ENCODE peak calls at places on chromosomes 4 and X, in seven cellular contexts. D is PC-9, P is heart left ventricle, U is left ventricle myocardium inferior, X is sigmoid colon, L is keratinocyte, Q is BE2C. E is an unnamed sample. For H3K36me3, the result is how much of the 10 kb centered on the place peaks cover.

GRCh38 chrX:1546601-1547275 is 9.8 kb upstream of the P2RY8 start:
- DNase-seq in P (peak), L (no peak), Q (no peak), D (no peak), X (peak), U (peak), E (no peak)

GRCh38 chr4:119735136-119735770 is 106.6 kb upstream of the PDE5A start:
- DNase-seq in U (no peak), L (no peak), X (no peak), P (no peak), D (peak), Q (no peak), E (no peak)

GRCh38 chr4:71553605-71554004 is 214.8 kb downstream of the SLC4A4 start:
- DNase-seq in P (no peak), X (no peak), D (no peak), U (no peak), L (no peak), Q (no peak), E (no peak)

GRCh38 chr4:186592450-186592849 is 37.1 kb upstream of the MTNR1A start:
- DNase-seq in D (no peak), L (no peak), P (no peak), X (no peak), U (no peak), Q (no peak), E (no peak)

GRCh38 chrX:125710403-125711062 is 390.9 kb downstream of the TEX13C start:
- DNase-seq in U (no peak), L (no peak), X (no peak), P (no peak), D (no peak), Q (no peak), E (no peak)

GRCh38 chr4:121698119-121698732 is 1.4 kb upstream of the ANXA5 start:
- DNase-seq in U (peak), P (peak), Q (no peak), L (no peak), X (no peak), D (no peak), E (no peak)

GRCh38 chrX:10615931-10616780 is 4.2 kb downstream of the MID1 start:
- DNase-seq in U (no peak), X (peak), Q (peak), D (peak), P (peak), L (no peak), E (no peak)

GRCh38 chr4:155900402-155900801 is 3.1 kb upstream of the TDO2 start:
- DNase-seq in P (no peak), U (no peak), X (no peak), L (no peak), Q (no peak), D (no peak), E (no peak)

GRCh38 chr4:124459196-124459921 is 253.2 kb downstream of the ANKRD50 start:
- DNase-seq in X (no peak), P (no peak), L (no peak), Q (no peak), D (no peak), U (no peak), E (no peak)

GRCh38 chr4:124464836-124465235 is 247.7 kb downstream of the ANKRD50 start:
- DNase-seq in D (no peak), L (no peak), Q (no peak), U (no peak), X (no peak), P (no peak), E (no peak)

GRCh38 chr4:124462954-124463828 is 249.3 kb downstream of the ANKRD50 start:
- DNase-seq in X (no peak), Q (no peak), U (no peak), D (no peak), P (no peak), L (no peak), E (no peak)

GRCh38 chr4:124455671-124456070 is 256.9 kb downstream of the ANKRD50 start:
- DNase-seq in D (no peak), Q (no peak), U (no peak), X (no peak), L (no peak), P (no peak), E (no peak)

DNA sequence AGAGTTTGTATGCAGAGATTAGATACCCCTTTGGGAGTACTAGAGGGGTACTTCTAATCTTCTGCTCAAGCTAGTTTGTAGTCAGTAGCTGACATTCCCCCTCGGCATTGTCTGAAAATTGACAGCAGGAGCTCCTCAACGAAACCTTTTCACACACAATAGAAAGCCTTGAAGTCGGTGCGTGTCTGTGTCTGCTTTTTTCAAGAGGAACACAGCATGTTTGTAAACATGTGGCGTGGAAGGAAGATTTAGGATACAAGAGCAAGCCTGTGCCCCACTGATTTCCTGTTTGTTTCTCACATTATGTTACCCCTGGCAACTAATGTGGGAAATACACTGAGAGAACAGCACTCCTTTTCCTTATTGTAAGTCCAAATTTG is 252.6 kb downstream of the ANKRD50 start:
- DNase-seq in D (no peak), P (no peak), L (no peak), U (no peak), Q (no peak), X (no peak), E (no peak)
- H3K4me3 ChIP-seq in D (no peak), P (no peak), L (no peak), U (peak), Q (no peak), X (no peak), E (no peak)

DNA sequence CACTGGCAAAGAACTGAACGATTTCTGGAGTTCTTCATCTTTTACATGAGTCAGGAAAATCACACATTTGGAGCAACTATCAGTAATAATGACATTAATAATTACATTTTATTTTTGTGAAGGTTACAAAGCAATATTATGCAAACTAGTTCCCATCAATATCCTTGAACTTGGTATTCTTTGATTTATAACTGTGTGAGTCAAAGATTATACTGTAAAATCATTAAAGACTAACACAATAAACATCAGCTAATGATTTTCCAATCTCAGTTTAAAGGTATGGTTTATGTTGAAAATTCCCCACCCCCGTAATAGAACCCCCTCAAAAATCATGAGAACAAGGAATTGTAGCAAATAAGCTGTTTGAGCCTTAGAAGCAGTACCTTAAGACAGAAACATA is 22.1 kb upstream of the SH3D19 start:
- DNase-seq in U (no peak), D (no peak), L (no peak), P (no peak), X (no peak), Q (no peak), E (no peak)
- H3K36me3 ChIP-seq in U (under half), D (under half), L (under half), P (under half), X (under half), Q (under half), E (under half)

GRCh38 chr4:971670-972500 is 1.5 kb downstream of the DGKQ start:
- DNase-seq in Q (no peak), U (no peak), L (no peak), P (no peak), D (no peak), X (no peak), E (peak)
- H3K4me3 ChIP-seq in Q (no peak), U (peak), L (peak), P (peak), D (peak), X (peak), E (peak)

DNA sequence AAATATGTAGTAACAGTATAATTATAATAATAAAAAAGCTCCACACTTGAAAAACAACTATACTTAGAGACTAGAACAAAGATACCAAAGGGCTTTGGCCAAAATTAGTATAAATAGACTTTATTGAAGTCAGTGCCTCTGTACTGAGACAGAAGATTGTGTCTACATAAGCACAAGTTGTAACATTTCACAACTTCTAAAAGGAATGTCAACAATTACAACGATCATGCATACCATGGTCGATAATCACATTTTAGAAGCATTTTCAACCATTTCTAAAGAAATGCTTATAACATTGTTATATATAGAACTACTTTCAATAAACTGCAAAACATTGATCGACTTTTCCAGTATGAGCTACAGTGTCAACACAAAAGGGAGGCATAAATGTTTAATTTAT is 57.0 kb downstream of the DHX15 start:
- DNase-seq in X (no peak), L (no peak), Q (no peak), U (no peak), P (no peak), D (no peak), E (no peak)
- H3K36me3 ChIP-seq in X (under half), L (under half), Q (half or more), U (half or more), P (under half), D (under half), E (under half)

DNA sequence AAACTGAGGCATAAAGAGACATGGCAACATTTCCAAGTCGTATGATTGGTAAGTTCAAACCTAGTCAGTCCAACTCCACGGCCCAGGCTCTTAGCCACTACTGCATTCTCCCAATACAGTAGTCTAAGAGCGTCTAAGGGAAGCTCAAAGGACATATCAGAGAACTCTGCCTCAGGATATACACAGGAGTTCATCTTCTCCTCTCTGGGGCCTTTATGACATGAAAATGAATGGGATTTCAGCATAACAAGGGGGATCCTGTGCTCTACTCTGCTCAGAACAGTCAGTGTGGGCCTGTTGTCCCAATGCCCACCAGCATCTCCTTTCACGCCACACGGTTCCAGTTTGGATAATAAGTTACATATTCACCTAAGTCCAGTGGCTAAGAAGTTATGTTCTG is 4.2 kb downstream of the GASK1B start:
- DNase-seq in L (no peak), U (no peak), X (no peak), Q (no peak), P (no peak), D (no peak), E (no peak)
- H3K4me3 ChIP-seq in L (no peak), U (peak), X (peak), Q (no peak), P (peak), D (no peak), E (no peak)

DNA sequence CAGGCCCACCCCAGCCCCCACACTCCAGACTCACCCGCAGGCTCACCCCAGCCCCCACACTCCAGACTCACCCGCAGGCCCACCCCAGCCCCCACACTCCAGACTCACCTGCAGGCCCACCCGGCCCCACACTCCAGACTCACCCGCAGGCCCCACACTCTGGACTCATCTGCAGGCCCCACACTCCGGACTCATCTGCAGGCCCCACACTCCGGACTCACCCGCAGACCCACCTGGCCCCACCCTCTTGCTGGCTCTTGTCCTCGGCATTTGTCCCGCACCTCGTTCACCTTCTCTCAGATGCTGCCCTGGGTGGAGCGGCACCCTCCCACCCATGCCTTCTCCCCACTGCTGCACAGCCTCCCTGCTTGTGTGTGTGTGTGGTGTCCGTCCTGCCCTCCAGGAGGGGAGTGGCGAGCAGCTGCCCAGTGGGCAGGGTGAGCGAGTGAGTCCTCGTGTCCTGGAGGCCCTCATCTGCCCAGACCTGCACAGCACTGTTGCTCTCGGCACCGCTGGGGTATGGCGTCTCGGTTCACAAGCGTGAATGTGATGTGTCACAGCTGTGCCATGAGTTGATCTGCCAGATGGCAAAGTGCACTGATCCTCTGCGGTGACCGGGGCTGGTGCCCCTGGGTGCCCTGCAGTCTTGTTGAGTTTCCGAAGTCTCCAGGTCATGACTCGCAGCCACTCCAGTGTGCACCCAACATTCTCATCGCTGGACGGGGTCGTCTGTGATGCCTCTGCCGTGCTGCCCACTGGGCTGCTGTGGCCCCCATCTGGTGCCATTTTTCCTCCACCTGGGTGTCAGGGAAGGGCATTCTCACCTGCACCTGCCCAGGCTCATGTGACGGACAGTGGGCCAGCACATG is 27.7 kb downstream of the MAEA start:
- DNase-seq in P (no peak), X (no peak), D (no peak), Q (no peak), L (no peak), U (no peak), E (no peak)
- H3K36me3 ChIP-seq in P (under half), X (half or more), D (under half), Q (half or more), L (under half), U (half or more), E (under half)